ENCODE peak calls at places on chromosome 18, in eight cellular contexts. Y is stimulated activated CD8-positive, alpha-beta memory T cell treated with anti-CD3 and anti-CD28 coated beads, Interleukin-15, amount 100 ng/mL, for 1 hour; U is germinal center; K is NCI-H1694 treated with DMSO at 0.1 percent for 48 hours; F is left cardiac atrium; J is retina; R is neural crest cell; L is transverse colon. M is an unnamed sample.

GRCh38 chr18:62617793-62618591 is 95.2 kb downstream of the ZCCHC2 start:
- DNase-seq in Y (no peak), U (no peak), K (no peak), F (no peak), J (no peak), R (no peak), L (no peak), M (no peak)

GRCh38 chr18:37565138-37565984 is at the start of gene CELF4:
- DNase-seq in Y (no peak), U (no peak), K (peak), F (no peak), J (peak), R (no peak), L (no peak), M (no peak)

GRCh38 chr18:9755603-9756002 is 47.5 kb downstream of the RAB31 start:
- DNase-seq in Y (no peak), U (no peak), K (no peak), F (no peak), J (peak), R (no peak), L (no peak), M (no peak)

GRCh38 chr18:79944746-79945117 is 6.7 kb downstream of the SLC66A2 start:
- DNase-seq in Y (no peak), U (no peak), K (no peak), F (no peak), J (no peak), R (no peak), L (peak), M (no peak)

GRCh38 chr18:26757263-26758019 is 108.1 kb downstream of the AQP4 start:
- DNase-seq in Y (no peak), U (no peak), K (no peak), F (no peak), J (no peak), R (no peak), L (peak), M (no peak)

GRCh38 chr18:76558881-76559667 is 64.0 kb upstream of the ZNF516 start:
- DNase-seq in Y (no peak), U (no peak), K (no peak), F (no peak), J (no peak), R (no peak), L (peak), M (no peak)

GRCh38 chr18:79229451-79229850 is 160.3 kb downstream of the ATP9B start:
- DNase-seq in Y (no peak), U (no peak), K (no peak), F (no peak), J (no peak), R (no peak), L (no peak), M (no peak)

GRCh38 chr18:62612721-62613120 is 89.9 kb downstream of the ZCCHC2 start:
- DNase-seq in Y (no peak), U (no peak), K (no peak), F (no peak), J (no peak), R (no peak), L (no peak), M (no peak)

GRCh38 chr18:32776525-32776924 is 3.7 kb upstream of the KLHL14 start:
- DNase-seq in Y (no peak), U (no peak), K (no peak), F (no peak), J (no peak), R (no peak), L (no peak), M (no peak)

GRCh38 chr18:616380-616995 is 19.7 kb downstream of the CLUL1 start:
- DNase-seq in Y (no peak), U (peak), K (peak), F (no peak), J (no peak), R (no peak), L (no peak), M (no peak)